ENCODE peak calls at places on chromosomes 4 and X, in four cellular contexts. U is endothelial cell, H is ovary, W is K562. C is an unnamed sample.

GRCh38 chrX:31136144-31136572 is 64.3 kb upstream of the FTHL17 start:
- DNase-seq in U (no peak), W (no peak), H (no peak), C (no peak)

GRCh38 chr4:163688856-163689255 is 194.4 kb downstream of the TMA16 start:
- DNase-seq in H (no peak), U (no peak), W (no peak), C (no peak)

GRCh38 chr4:13777341-13777740 is 149.8 kb upstream of the BOD1L1 start:
- DNase-seq in H (no peak), U (no peak), W (no peak), C (no peak)

GRCh38 chr4:163697121-163697520 is 202.6 kb downstream of the TMA16 start:
- DNase-seq in W (no peak), U (no peak), H (no peak), C (no peak)

GRCh38 chrX:9367437-9367836 is 97.4 kb upstream of the TBL1X start:
- DNase-seq in U (no peak), W (no peak), H (no peak), C (no peak)

GRCh38 chrX:135931644-135932487 is 38.4 kb downstream of the SAGE1 start:
- DNase-seq in H (peak), W (peak), U (peak), C (peak)

GRCh38 chrX:139739138-139739537 is 31.2 kb upstream of the MCF2 start:
- DNase-seq in U (no peak), W (no peak), H (no peak), C (no peak)

GRCh38 chrX:96440941-96441340 is 243.7 kb upstream of the DIAPH2 start:
- DNase-seq in U (no peak), W (no peak), H (peak), C (no peak)

GRCh38 chr4:156829194-156829593 is 142.4 kb downstream of the PDGFC start:
- DNase-seq in H (peak), W (no peak), U (no peak), C (no peak)

GRCh38 chr4:8029689-8030088 is 90.0 kb upstream of the AFAP1 start:
- DNase-seq in U (no peak), W (peak), H (no peak), C (no peak)

GRCh38 chrX:13345037-13345436 is 25.2 kb upstream of the ATXN3L start:
- DNase-seq in H (no peak), U (no peak), W (no peak), C (no peak)

GRCh38 chr4:140255467-140255866 is 101.5 kb upstream of the MAML3 start:
- DNase-seq in H (no peak), U (no peak), W (no peak), C (no peak)

GRCh38 chrX:70196961-70197805 is 19.9 kb downstream of the DGAT2L6 start:
- DNase-seq in W (peak), H (peak), U (peak), C (peak)

GRCh38 chr4:56302775-56303174 is 84.5 kb downstream of the AASDH start:
- DNase-seq in H (no peak), U (no peak), W (no peak), C (no peak)

GRCh38 chr4:16820304-16820703 is 78.1 kb downstream of the LDB2 start:
- DNase-seq in H (no peak), W (no peak), U (peak), C (no peak)

GRCh38 chr4:118287691-118288090 is 65.1 kb downstream of the PRSS12 start:
- DNase-seq in W (no peak), H (no peak), U (no peak), C (no peak)

GRCh38 chrX:118459494-118459893 is 36.1 kb upstream of the DOCK11 start:
- DNase-seq in H (no peak), U (peak), W (peak), C (no peak)

GRCh38 chrX:119055650-119056049 is 17.1 kb upstream of the CT47C1 start:
- DNase-seq in H (no peak), U (no peak), W (no peak), C (no peak)

GRCh38 chr4:22957774-22958173 is 265.0 kb downstream of the GBA3 start:
- DNase-seq in W (no peak), H (no peak), U (no peak), C (no peak)

GRCh38 chrX:49988128-49988527 is 65.7 kb downstream of the CLCN5 start:
- DNase-seq in W (no peak), U (no peak), H (no peak), C (no peak)

GRCh38 chr4:61772116-61772515 is 572.0 kb downstream of the ADGRL3 start:
- DNase-seq in W (no peak), U (no peak), H (no peak), C (no peak)

GRCh38 chrX:2351321-2351720 is 149.5 kb downstream of the DHRSX start:
- DNase-seq in H (no peak), U (no peak), W (no peak), C (no peak)

GRCh38 chr4:94507708-94508107 is 56.0 kb downstream of the PDLIM5 start:
- DNase-seq in U (no peak), W (peak), H (peak), C (no peak)

GRCh38 chrX:56233100-56233499 is 944 bp downstream of the KLF8 start:
- DNase-seq in W (no peak), U (no peak), H (peak), C (peak)

GRCh38 chrX:39752820-39753219 is 344.9 kb downstream of the BCOR start:
- DNase-seq in U (no peak), W (no peak), H (peak), C (no peak)

GRCh38 chrX:130793966-130794365 is 109.0 kb downstream of the ENOX2 start:
- DNase-seq in H (no peak), U (no peak), W (no peak), C (no peak)

GRCh38 chr4:24774452-24774851 is 20.9 kb upstream of the SOD3 start:
- DNase-seq in W (no peak), H (no peak), U (no peak), C (no peak)

GRCh38 chrX:40866878-40867277 is 131.5 kb upstream of the MED14 start:
- DNase-seq in H (no peak), U (no peak), W (no peak), C (no peak)

GRCh38 chrX:95505721-95506120 is 1178.9 kb upstream of the DIAPH2 start:
- DNase-seq in H (no peak), W (no peak), U (peak), C (no peak)

GRCh38 chrX:144681501-144681900 is 565.8 kb upstream of the SPANXN1 start:
- DNase-seq in U (no peak), W (no peak), H (no peak), C (no peak)

GRCh38 chr4:15349426-15349825 is 78.4 kb upstream of the C1QTNF7 start:
- DNase-seq in U (no peak), H (no peak), W (no peak), C (no peak)

GRCh38 chr4:123955167-123955824 is 558.7 kb downstream of the SPRY1 start:
- DNase-seq in H (no peak), W (no peak), U (no peak), C (no peak)

GRCh38 chr4:41142946-41143720 is 71.2 kb downstream of the APBB2 start:
- DNase-seq in H (peak), W (no peak), U (no peak), C (no peak)
- TF ChIP-seq CTCF in H (no peak), W (no peak), U (no peak), C (no peak)

GRCh38 chr4:40327340-40327739 is 7.8 kb upstream of the CHRNA9 start:
- DNase-seq in U (no peak), H (no peak), W (no peak), C (no peak)

GRCh38 chr4:40322853-40323252 is 12.3 kb upstream of the CHRNA9 start:
- DNase-seq in H (no peak), W (no peak), U (no peak), C (no peak)

GRCh38 chr4:40323866-40324265 is 11.3 kb upstream of the CHRNA9 start:
- DNase-seq in H (no peak), U (no peak), W (peak), C (no peak)

GRCh38 chr4:40328383-40328782 is 6.8 kb upstream of the CHRNA9 start:
- DNase-seq in W (no peak), U (no peak), H (no peak), C (no peak)

DNA sequence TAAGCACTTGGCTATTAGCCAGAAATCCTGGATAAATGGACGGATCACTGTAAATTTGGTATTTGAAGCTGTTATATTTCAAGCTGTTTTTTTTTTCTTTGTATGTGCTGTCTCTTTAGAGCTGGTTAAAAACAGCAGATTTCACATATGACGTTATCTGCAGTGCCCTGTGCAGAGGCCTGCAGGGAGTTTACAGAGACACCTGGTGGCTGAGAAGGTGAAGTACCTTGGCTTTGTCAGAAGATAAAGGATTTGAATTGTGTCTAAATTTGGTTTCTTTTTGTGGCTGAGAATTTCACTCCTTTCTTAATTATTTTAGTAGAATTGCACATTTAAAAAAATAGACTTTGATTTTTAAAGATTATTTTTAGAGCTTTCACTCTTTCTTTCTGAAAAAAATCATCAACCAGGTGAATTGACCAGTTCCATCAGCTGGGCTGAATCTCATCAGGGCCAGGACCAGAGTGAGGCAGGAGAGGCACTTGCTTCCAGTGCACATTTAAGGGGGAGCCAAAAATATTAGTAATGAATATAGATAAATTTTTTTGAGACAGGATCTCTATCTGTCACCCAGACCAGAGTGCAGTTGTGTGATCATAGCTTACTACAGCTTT is 9.6 kb upstream of the CHRNA9 start:
- DNase-seq in H (peak), W (peak), U (peak), C (peak)
- TF ChIP-seq CTCF in H (peak), W (peak), U (peak), C (peak)

GRCh38 chr4:2595436-2595835 is 59.0 kb downstream of the FAM193A start:
- DNase-seq in W (no peak), U (no peak), H (no peak), C (no peak)

GRCh38 chr4:2596153-2596552 is 59.7 kb downstream of the FAM193A start:
- DNase-seq in H (no peak), W (no peak), U (no peak), C (no peak)

GRCh38 chr4:2600878-2601277 is 64.4 kb downstream of the FAM193A start:
- DNase-seq in U (no peak), W (no peak), H (no peak), C (no peak)

GRCh38 chr4:2604614-2605013 is 68.2 kb downstream of the FAM193A start:
- DNase-seq in W (no peak), H (no peak), U (no peak), C (no peak)

DNA sequence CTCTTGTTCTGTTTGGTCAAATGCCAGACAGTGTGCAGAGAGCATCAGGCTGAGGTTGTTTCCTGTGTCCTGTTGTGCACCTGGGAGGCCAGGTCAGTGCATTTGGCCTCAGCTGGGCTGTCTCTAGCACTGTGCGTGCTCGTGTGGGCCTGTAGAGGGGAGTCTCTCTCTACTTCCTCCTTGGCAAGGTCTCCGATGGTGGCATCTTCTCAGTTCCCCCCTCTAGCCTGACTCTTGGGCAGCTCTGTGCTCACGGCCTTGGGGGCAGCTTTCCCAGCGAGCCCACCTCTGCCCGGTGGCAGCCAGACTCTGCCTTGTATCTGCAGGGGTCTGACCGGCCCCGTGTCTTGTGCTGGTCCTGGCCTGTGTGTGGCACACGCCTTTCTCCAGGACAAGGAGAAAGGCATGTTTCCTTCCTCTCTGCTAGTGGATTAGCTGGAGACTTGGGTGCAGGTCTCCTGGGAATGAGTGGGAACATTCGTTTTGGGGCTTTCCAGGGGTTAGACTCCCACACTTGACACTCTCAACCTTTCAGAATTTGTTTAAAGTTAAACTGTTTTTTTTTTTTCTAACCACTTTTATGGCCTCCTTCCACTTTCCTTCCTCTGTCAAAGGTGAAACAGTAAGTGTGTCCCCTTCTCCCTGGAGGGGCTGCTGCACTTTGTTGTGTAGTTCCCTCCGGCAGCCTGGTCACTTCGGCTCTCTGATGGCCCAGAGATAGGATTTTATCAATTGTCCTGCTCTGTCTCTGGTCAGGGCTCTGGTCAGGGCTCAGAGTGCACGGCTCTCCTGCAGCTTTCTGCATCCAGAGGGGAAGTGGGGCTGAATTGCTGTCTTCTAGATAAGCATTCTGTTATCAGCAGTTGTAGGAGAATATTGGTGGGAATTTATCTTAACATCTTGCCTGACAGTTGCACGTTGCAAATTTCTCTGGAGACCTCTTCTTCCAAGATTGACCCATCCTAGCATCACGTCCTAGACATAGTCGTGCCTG is 62.5 kb downstream of the FAM193A start:
- DNase-seq in H (no peak), W (no peak), U (no peak), C (no peak)
- TF ChIP-seq CTCF in H (no peak), W (peak), U (no peak), C (no peak)

GRCh38 chr4:183430317-183430986 is 14.0 kb upstream of the CDKN2AIP start:
- DNase-seq in U (peak), W (no peak), H (no peak), C (no peak)
- TF ChIP-seq CTCF in U (no peak), W (no peak), H (no peak), C (no peak)

GRCh38 chr4:6374575-6374974 is 97.8 kb downstream of the PPP2R2C start:
- DNase-seq in H (no peak), W (no peak), U (no peak), C (no peak)
- TF ChIP-seq CTCF in H (no peak), W (no peak), U (no peak), C (no peak)

GRCh38 chrX:33190016-33190415 is 21.3 kb downstream of the DMD start:
- DNase-seq in W (no peak), U (no peak), H (no peak), C (no peak)
- TF ChIP-seq CTCF in W (no peak), U (no peak), H (no peak), C (no peak)

DNA sequence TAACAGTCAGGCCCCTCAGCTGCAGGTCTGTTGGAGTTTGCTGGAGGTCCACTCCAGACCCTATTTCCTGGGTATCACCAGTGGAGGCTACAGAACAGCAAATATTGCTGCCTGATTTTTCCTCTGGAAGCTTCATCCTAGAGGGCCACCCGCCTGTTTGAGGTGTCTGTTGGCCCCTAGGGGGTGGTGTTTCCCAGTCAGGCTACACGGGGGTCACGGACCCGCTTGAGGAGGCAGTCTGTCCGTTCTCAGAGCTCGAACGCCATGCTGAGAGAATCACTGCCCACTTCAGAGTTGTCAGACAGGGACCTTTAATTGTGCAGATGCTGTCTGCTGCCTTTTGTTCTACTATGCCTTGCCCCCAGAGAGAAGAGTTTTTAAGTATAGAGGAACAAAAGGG is 160.8 kb downstream of the DKK2 start:
- DNase-seq in W (no peak), U (no peak), H (no peak), C (peak)
- TF ChIP-seq CTCF in W (no peak), U (no peak), H (no peak), C (no peak)

GRCh38 chrX:38654302-38654701 is 93.0 kb downstream of the TSPAN7 start:
- DNase-seq in H (no peak), U (peak), W (peak), C (no peak)
- TF ChIP-seq CTCF in H (no peak), U (peak), W (peak), C (peak)

GRCh38 chr4:82523179-82523578 is 38.6 kb downstream of the TMEM150C start:
- DNase-seq in W (no peak), H (no peak), U (no peak), C (no peak)

GRCh38 chr4:82522472-82522871 is 39.3 kb downstream of the TMEM150C start:
- DNase-seq in U (no peak), H (no peak), W (no peak), C (no peak)

GRCh38 chr4:82524570-82525152 is 37.1 kb downstream of the TMEM150C start:
- DNase-seq in U (no peak), H (no peak), W (no peak), C (no peak)

GRCh38 chr4:82528074-82528473 is 33.7 kb downstream of the TMEM150C start:
- DNase-seq in U (no peak), H (no peak), W (no peak), C (no peak)

GRCh38 chr4:82525287-82525898 is 36.4 kb downstream of the TMEM150C start:
- DNase-seq in W (no peak), H (no peak), U (no peak), C (no peak)
- TF ChIP-seq CTCF in W (no peak), H (no peak), U (no peak), C (no peak)

C was measured in nephron progenitor cell.